ENCODE peak calls at places on chromosomes 11 and 22, in six cellular contexts. E, J, X, T, P and C are unnamed samples.

GRCh38 chr22:42282943-42283287 is 12.5 kb upstream of the TCF20 start:
- DNase-seq in E (no peak), J (no peak), X (no peak), T (no peak), P (no peak), C (no peak)

GRCh38 chr11:63488789-63489188 is 2.2 kb downstream of the PLAAT5 start:
- DNase-seq in E (no peak), J (no peak), X (no peak), T (no peak), P (no peak), C (no peak)

GRCh38 chr11:61023086-61024035 is 51.9 kb downstream of the CD6 start:
- DNase-seq in E (no peak), J (no peak), X (no peak), T (peak; percentile 82), P (no peak), C (no peak)

GRCh38 chr22:36406721-36407120 is 19.0 kb upstream of the MYH9 start:
- DNase-seq in E (no peak), J (no peak), X (no peak), T (no peak), P (no peak), C (no peak)

GRCh38 chr11:66183581-66184048 is 84.8 kb upstream of the RAB1B start:
- DNase-seq in E (peak; percentile 29), J (no peak), X (peak; percentile 44), T (no peak), P (no peak), C (no peak)

GRCh38 chr11:70468256-70469230 is 70.2 kb downstream of the CTTN start:
- DNase-seq in E (no peak), J (no peak), X (peak; percentile 13), T (no peak), P (no peak), C (no peak)

GRCh38 chr22:19234126-19234896 is 55.8 kb upstream of the SLC25A1 start:
- DNase-seq in E (no peak), J (no peak), X (no peak), T (no peak), P (no peak), C (no peak)

GRCh38 chr22:27668828-27669797 is 132.4 kb downstream of the MN1 start:
- DNase-seq in E (peak; percentile 25), J (no peak), X (no peak), T (no peak), P (no peak), C (peak; percentile 84)

GRCh38 chr11:76659672-76660532 is 10.6 kb downstream of the LRRC32 start:
- DNase-seq in E (no peak), J (no peak), X (no peak), T (no peak), P (no peak), C (no peak)